ENCODE peak calls at places on chromosomes 7 and 10, in ten cellular contexts. B is fibroblast of the aortic adventitia, W is body of pancreas, O is GM06990, Y is IMR-90, R is heart left ventricle, S is hepatocyte, P is GM12865, U is H1, L is brain microvascular endothelial cell. I is an unnamed sample.

GRCh38 chr7:36048141-36048901 is 104.7 kb upstream of the EEPD1 start:
- DNase-seq in B (peak), W (peak), O (no peak), Y (peak), R (no peak), S (no peak), P (no peak), U (no peak), L (peak), I (peak)

GRCh38 chr7:99141334-99141733 is 2.6 kb downstream of the SMURF1 start:
- DNase-seq in B (peak), W (no peak), O (no peak), Y (no peak), R (no peak), S (no peak), P (no peak), U (no peak), L (no peak), I (no peak)

GRCh38 chr7:118082506-118082905 is 101.5 kb upstream of the LSM8 start:
- DNase-seq in B (no peak), W (no peak), O (no peak), Y (no peak), R (no peak), S (no peak), P (no peak), U (no peak), L (no peak), I (no peak)

GRCh38 chr7:66013938-66014337 is 31.9 kb upstream of the GUSB start:
- DNase-seq in B (peak), W (peak), O (no peak), Y (peak), R (peak), S (peak), P (peak), U (peak), L (peak), I (peak)

GRCh38 chr7:139317954-139318505 is 23.1 kb upstream of the FMC1 start:
- DNase-seq in B (no peak), W (no peak), O (no peak), Y (no peak), R (no peak), S (no peak), P (no peak), U (no peak), L (no peak), I (no peak)

GRCh38 chr7:134083766-134084487 is 43.2 kb upstream of the LRGUK start:
- DNase-seq in B (peak), W (no peak), O (no peak), Y (peak), R (no peak), S (peak), P (no peak), U (no peak), L (peak), I (peak)

GRCh38 chr10:44925224-44925623 is 14.1 kb downstream of the TMEM72 start:
- DNase-seq in B (no peak), W (peak), O (no peak), Y (peak), R (no peak), S (peak), P (peak), U (peak), L (peak), I (no peak)

GRCh38 chr10:86410542-86411124 is 44.0 kb upstream of the GRID1 start:
- DNase-seq in B (peak), W (peak), O (no peak), Y (peak), R (no peak), S (peak), P (no peak), U (no peak), L (peak), I (peak)

GRCh38 chr7:159083001-159083697 is 61.5 kb downstream of the VIPR2 start:
- DNase-seq in B (no peak), W (no peak), O (no peak), Y (no peak), R (peak), S (no peak), P (no peak), U (no peak), L (no peak), I (no peak)

GRCh38 chr7:137975768-137976167 is 26.1 kb downstream of the CREB3L2 start:
- DNase-seq in B (no peak), W (no peak), O (no peak), Y (peak), R (peak), S (no peak), P (no peak), U (no peak), L (no peak), I (no peak)

GRCh38 chr7:155459133-155459866 is 1.4 kb downstream of the EN2 start:
- DNase-seq in B (no peak), W (no peak), O (no peak), Y (no peak), R (no peak), S (no peak), P (no peak), U (no peak), L (no peak), I (no peak)

GRCh38 chr7:115352375-115352774 is 430.5 kb downstream of the MDFIC start:
- DNase-seq in B (peak), W (no peak), O (no peak), Y (peak), R (no peak), S (no peak), P (no peak), U (no peak), L (peak), I (peak)

GRCh38 chr10:89837173-89838001 is 136.0 kb downstream of the KIF20B start:
- DNase-seq in B (peak), W (peak), O (peak), Y (peak), R (peak), S (no peak), P (peak), U (no peak), L (no peak), I (no peak)

GRCh38 chr7:14950013-14950412 is 47.5 kb upstream of the DGKB start:
- DNase-seq in B (no peak), W (no peak), O (no peak), Y (no peak), R (no peak), S (no peak), P (no peak), U (no peak), L (no peak), I (peak)

GRCh38 chr7:27110977-27111752 is 8.7 kb upstream of the HOXA2 start:
- DNase-seq in B (peak), W (no peak), O (no peak), Y (peak), R (no peak), S (no peak), P (no peak), U (no peak), L (no peak), I (no peak)

GRCh38 chr7:68544851-68545250 is 1053.4 kb upstream of the AUTS2 start:
- DNase-seq in B (no peak), W (no peak), O (no peak), Y (no peak), R (no peak), S (no peak), P (no peak), U (no peak), L (no peak), I (no peak)

GRCh38 chr10:128493811-128494210 is 367.6 kb upstream of the MKI67 start:
- DNase-seq in B (no peak), W (no peak), O (no peak), Y (no peak), R (no peak), S (no peak), P (no peak), U (no peak), L (no peak), I (no peak)

GRCh38 chr10:132477066-132477397 is 60.6 kb upstream of the INPP5A start:
- DNase-seq in B (no peak), W (no peak), O (no peak), Y (no peak), R (no peak), S (no peak), P (no peak), U (no peak), L (no peak), I (no peak)

GRCh38 chr7:30526163-30526562 is 21.5 kb upstream of the GGCT start:
- DNase-seq in B (no peak), W (no peak), O (no peak), Y (no peak), R (no peak), S (no peak), P (no peak), U (no peak), L (no peak), I (no peak)

GRCh38 chr10:110498087-110498981 is 627 bp downstream of the DUSP5 start:
- DNase-seq in B (peak), W (peak), O (peak), Y (peak), R (peak), S (peak), P (peak), U (no peak), L (no peak), I (peak)
- TF ChIP-seq CTCF in B (no peak), W (no peak), O (no peak), Y (no peak), R (no peak), S (peak), P (no peak), U (no peak), L (no peak), I (no peak)

DNA sequence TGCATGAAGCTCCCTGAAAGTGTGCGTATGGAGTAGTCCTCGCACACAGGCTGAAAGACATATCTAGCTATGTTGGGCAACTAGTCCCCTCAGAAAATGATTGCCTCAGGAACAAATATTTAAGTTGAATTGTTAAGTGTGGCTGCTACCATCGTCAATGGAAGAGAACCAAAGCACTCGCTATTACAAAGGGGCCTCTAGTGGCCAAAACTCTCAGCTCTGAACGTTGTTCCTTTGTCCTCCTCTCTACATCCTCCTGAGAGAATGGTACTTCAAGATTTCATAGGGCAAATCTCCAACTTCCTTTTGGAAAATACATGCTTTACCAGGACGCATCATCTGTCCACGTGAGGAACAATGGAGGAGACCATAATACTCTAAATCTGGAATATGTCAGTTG is 209.9 kb downstream of the NRG3 start:
- DNase-seq in B (no peak), W (no peak), O (no peak), Y (no peak), R (no peak), S (no peak), P (no peak), U (peak), L (no peak), I (no peak)
- TF ChIP-seq CTCF in B (no peak), W (no peak), O (no peak), Y (no peak), R (no peak), S (no peak), P (no peak), U (peak), L (no peak), I (no peak)

GRCh38 chr10:69783515-69783914 is 18.2 kb upstream of the COL13A1 start:
- DNase-seq in B (no peak), W (no peak), O (no peak), Y (no peak), R (no peak), S (no peak), P (no peak), U (no peak), L (no peak), I (no peak)
- TF ChIP-seq CTCF in B (no peak), W (no peak), O (no peak), Y (no peak), R (no peak), S (no peak), P (no peak), U (no peak), L (peak), I (peak)

GRCh38 chr10:21336476-21337170 is 188.9 kb downstream of the SKIDA1 start:
- DNase-seq in B (peak), W (peak), O (no peak), Y (peak), R (peak), S (peak), P (no peak), U (peak), L (peak), I (peak)
- TF ChIP-seq CTCF in B (no peak), W (no peak), O (no peak), Y (no peak), R (no peak), S (no peak), P (no peak), U (peak), L (peak), I (no peak)

GRCh38 chr10:1419796-1420429 is 317.4 kb downstream of the ADARB2 start:
- DNase-seq in B (no peak), W (no peak), O (no peak), Y (no peak), R (no peak), S (no peak), P (no peak), U (no peak), L (no peak), I (no peak)

GRCh38 chr10:1414893-1415292 is 322.4 kb downstream of the ADARB2 start:
- DNase-seq in B (no peak), W (no peak), O (no peak), Y (no peak), R (no peak), S (no peak), P (no peak), U (no peak), L (no peak), I (no peak)

GRCh38 chr10:1418031-1418550 is 319.2 kb downstream of the ADARB2 start:
- DNase-seq in B (no peak), W (no peak), O (no peak), Y (no peak), R (no peak), S (no peak), P (no peak), U (no peak), L (no peak), I (no peak)

GRCh38 chr10:1416456-1417037 is 320.8 kb downstream of the ADARB2 start:
- DNase-seq in B (no peak), W (no peak), O (no peak), Y (no peak), R (no peak), S (no peak), P (no peak), U (no peak), L (no peak), I (no peak)

GRCh38 chr10:1417574-1417973 is 319.8 kb downstream of the ADARB2 start:
- DNase-seq in B (no peak), W (no peak), O (no peak), Y (no peak), R (no peak), S (no peak), P (no peak), U (no peak), L (no peak), I (no peak)
- TF ChIP-seq CTCF in B (no peak), W (no peak), O (no peak), Y (no peak), R (no peak), S (no peak), P (no peak), U (no peak), L (no peak), I (no peak)

GRCh38 chr7:79810945-79811344 is 323.7 kb upstream of the GNAI1 start:
- DNase-seq in B (no peak), W (no peak), O (no peak), Y (peak), R (no peak), S (no peak), P (no peak), U (no peak), L (no peak), I (no peak)

GRCh38 chr7:79806161-79806734 is 328.4 kb upstream of the GNAI1 start:
- DNase-seq in B (peak), W (no peak), O (no peak), Y (peak), R (no peak), S (peak), P (no peak), U (no peak), L (peak), I (peak)
- TF ChIP-seq CTCF in B (peak), W (no peak), O (no peak), Y (peak), R (no peak), S (peak), P (no peak), U (peak), L (peak), I (peak)

GRCh38 chr7:100429637-100430449 is at the start of gene MEPCE:
- DNase-seq in B (peak), W (peak), O (peak), Y (peak), R (peak), S (peak), P (peak), U (no peak), L (peak), I (peak)

GRCh38 chr7:100428967-100429636 is 529 bp upstream of the MEPCE start:
- DNase-seq in B (peak), W (peak), O (peak), Y (peak), R (peak), S (peak), P (peak), U (peak), L (peak), I (peak)

GRCh38 chr7:100427762-100428198 is 723 bp downstream of the ZCWPW1 start:
- DNase-seq in B (no peak), W (no peak), O (no peak), Y (no peak), R (no peak), S (no peak), P (no peak), U (no peak), L (no peak), I (no peak)

GRCh38 chr7:100426516-100426915 is 2.0 kb downstream of the ZCWPW1 start:
- DNase-seq in B (no peak), W (no peak), O (no peak), Y (no peak), R (no peak), S (no peak), P (no peak), U (no peak), L (no peak), I (no peak)

DNA sequence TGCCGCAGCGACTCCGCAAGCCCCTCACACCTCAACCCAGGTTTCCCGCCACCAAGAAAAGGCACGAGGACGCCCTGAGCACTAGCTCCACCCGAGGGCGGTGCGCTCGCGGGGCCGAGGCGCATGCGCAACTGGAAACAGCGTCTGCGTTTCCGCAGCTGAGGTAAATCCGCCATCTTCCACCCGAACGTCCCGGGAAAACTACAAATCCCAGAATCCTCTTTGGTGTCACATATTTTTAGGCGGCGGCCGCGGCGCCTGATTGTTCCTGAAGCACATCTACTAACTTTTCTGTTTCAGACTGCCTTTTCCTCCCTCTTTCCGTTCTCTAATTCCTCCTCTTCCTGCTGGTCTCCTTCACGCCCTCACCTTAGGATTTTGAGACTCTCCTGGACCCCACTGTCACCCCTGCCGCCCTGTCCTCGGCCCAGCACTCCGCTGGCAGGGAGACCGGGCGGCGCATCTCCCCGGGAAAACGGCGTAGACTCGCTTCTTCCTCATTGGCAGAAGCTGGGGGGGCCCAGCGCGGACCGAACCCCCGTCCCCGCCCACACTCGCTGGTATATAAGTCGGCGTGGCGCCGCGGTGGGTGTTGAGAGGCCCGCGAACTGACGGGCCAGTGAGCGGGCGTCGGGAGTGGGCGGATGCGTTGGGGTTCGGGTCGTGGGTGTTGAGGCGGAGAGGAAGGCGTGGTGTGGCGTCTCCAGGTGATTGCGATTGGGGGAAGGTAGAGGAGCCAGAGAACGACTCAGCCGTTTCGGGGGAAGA is at the start of gene ZCWPW1:
- DNase-seq in B (peak), W (peak), O (peak), Y (peak), R (peak), S (peak), P (peak), U (peak), L (peak), I (peak)
- TF ChIP-seq CTCF in B (no peak), W (no peak), O (no peak), Y (no peak), R (no peak), S (no peak), P (no peak), U (peak), L (no peak), I (no peak)

GRCh38 chr10:97180367-97180763 is 5.4 kb downstream of the SLIT1 start:
- DNase-seq in B (no peak), W (no peak), O (no peak), Y (no peak), R (no peak), S (no peak), P (no peak), U (no peak), L (no peak), I (no peak)

GRCh38 chr10:97180986-97181385 is 4.8 kb downstream of the SLIT1 start:
- DNase-seq in B (no peak), W (no peak), O (no peak), Y (no peak), R (no peak), S (no peak), P (no peak), U (no peak), L (no peak), I (no peak)

GRCh38 chr10:97178074-97178473 is 7.7 kb downstream of the SLIT1 start:
- DNase-seq in B (no peak), W (no peak), O (no peak), Y (no peak), R (no peak), S (no peak), P (no peak), U (no peak), L (no peak), I (no peak)

GRCh38 chr10:97179311-97179710 is 6.4 kb downstream of the SLIT1 start:
- DNase-seq in B (no peak), W (no peak), O (no peak), Y (no peak), R (no peak), S (no peak), P (no peak), U (no peak), L (no peak), I (no peak)

GRCh38 chr10:97179731-97180366 is 5.9 kb downstream of the SLIT1 start:
- DNase-seq in B (no peak), W (no peak), O (no peak), Y (no peak), R (peak), S (peak), P (no peak), U (peak), L (no peak), I (no peak)
- TF ChIP-seq CTCF in B (peak), W (no peak), O (peak), Y (no peak), R (no peak), S (peak), P (no peak), U (peak), L (peak), I (no peak)

GRCh38 chr7:29115753-29116152 is 30.6 kb downstream of the CPVL start:
- DNase-seq in B (no peak), W (no peak), O (no peak), Y (no peak), R (no peak), S (no peak), P (no peak), U (no peak), L (no peak), I (no peak)

GRCh38 chr7:29116361-29116760 is 30.0 kb downstream of the CPVL start:
- DNase-seq in B (no peak), W (no peak), O (no peak), Y (no peak), R (no peak), S (no peak), P (no peak), U (no peak), L (no peak), I (no peak)

GRCh38 chr7:29115130-29115529 is 31.2 kb downstream of the CPVL start:
- DNase-seq in B (no peak), W (no peak), O (no peak), Y (no peak), R (no peak), S (no peak), P (no peak), U (no peak), L (no peak), I (no peak)

GRCh38 chr7:29112721-29113120 is 33.6 kb downstream of the CPVL start:
- DNase-seq in B (no peak), W (no peak), O (no peak), Y (no peak), R (no peak), S (no peak), P (no peak), U (no peak), L (no peak), I (no peak)

DNA sequence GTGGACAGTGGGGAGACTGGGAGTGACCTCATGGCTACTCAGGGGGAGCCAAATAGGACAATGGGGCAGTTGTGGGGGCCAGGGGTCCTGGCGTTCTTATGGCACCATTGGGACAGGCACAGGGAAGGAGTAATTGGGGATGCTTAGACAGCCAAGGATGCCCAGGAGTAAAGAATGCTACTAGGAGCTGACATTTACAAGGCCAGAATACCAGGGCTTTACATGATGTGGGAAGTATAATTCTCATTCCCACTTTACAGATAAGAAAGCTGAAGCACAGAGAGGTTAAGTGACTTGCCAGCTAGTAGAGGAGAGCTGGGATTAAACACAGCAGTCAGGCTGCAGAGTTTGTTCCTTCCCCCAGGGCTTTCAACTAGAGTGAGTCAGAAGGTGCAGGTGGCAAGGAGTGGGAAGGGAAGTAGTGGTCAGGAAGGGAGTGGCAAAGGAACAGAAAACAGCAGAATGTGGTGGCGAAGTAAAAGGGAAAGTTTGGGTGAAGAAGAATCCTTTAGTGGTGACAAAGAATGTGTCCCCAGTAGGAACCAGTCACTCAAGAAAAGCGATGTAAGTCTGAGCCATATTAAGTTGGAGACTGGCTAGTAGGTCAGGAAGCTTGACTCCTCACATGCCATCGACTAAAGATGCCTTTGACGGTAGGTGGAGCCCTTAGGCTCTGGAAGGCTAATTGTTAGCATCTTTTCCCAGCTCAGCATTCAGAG is 32.8 kb downstream of the CPVL start:
- DNase-seq in B (peak), W (peak), O (no peak), Y (no peak), R (no peak), S (peak), P (peak), U (peak), L (peak), I (peak)
- TF ChIP-seq CTCF in B (peak), W (peak), O (no peak), Y (no peak), R (peak), S (peak), P (peak), U (peak), L (peak), I (peak)

I was measured in HFFc6.